ENCODE peak calls at places on chromosome 5, in seven cellular contexts. One of them, this sample, is unnamed.

GRCh38 chr5:173396311-173396993 is 68.2 kb upstream of the STC2 start:
- DNase-seq in MCF 10A: peak
- DNase-seq in CD8-positive, alpha-beta T cell: no peak
- DNase-seq in T-helper 9 cell: no peak
- DNase-seq in activated B cell treated with CpG ODN at 0.5 μM for 24 hours: no peak
- DNase-seq in NCI-H510A: no peak
- DNase-seq in coronary artery: peak
- DNase-seq in this sample: no peak

GRCh38 chr5:123571927-123572326 is 60.0 kb downstream of the CSNK1G3 start:
- DNase-seq in MCF 10A: no peak
- DNase-seq in CD8-positive, alpha-beta T cell: no peak
- DNase-seq in T-helper 9 cell: no peak
- DNase-seq in activated B cell treated with CpG ODN at 0.5 μM for 24 hours: no peak
- DNase-seq in NCI-H510A: no peak
- DNase-seq in coronary artery: no peak
- DNase-seq in this sample: no peak

GRCh38 chr5:1312206-1312605 is 17.3 kb upstream of the TERT start:
- DNase-seq in MCF 10A: no peak
- DNase-seq in CD8-positive, alpha-beta T cell: peak
- DNase-seq in T-helper 9 cell: peak
- DNase-seq in activated B cell treated with CpG ODN at 0.5 μM for 24 hours: peak
- DNase-seq in NCI-H510A: no peak
- DNase-seq in coronary artery: peak
- DNase-seq in this sample: no peak

GRCh38 chr5:179451813-179452196 is 98.5 kb upstream of the RUFY1 start:
- DNase-seq in MCF 10A: no peak
- DNase-seq in CD8-positive, alpha-beta T cell: no peak
- DNase-seq in T-helper 9 cell: no peak
- DNase-seq in activated B cell treated with CpG ODN at 0.5 μM for 24 hours: no peak
- DNase-seq in NCI-H510A: no peak
- DNase-seq in coronary artery: no peak
- DNase-seq in this sample: no peak

GRCh38 chr5:92758552-92758951 is 822.5 kb downstream of the NR2F1-AS1 start:
- DNase-seq in MCF 10A: peak
- DNase-seq in CD8-positive, alpha-beta T cell: no peak
- DNase-seq in T-helper 9 cell: no peak
- DNase-seq in activated B cell treated with CpG ODN at 0.5 μM for 24 hours: no peak
- DNase-seq in NCI-H510A: no peak
- DNase-seq in coronary artery: no peak
- DNase-seq in this sample: no peak

GRCh38 chr5:171577940-171578856 is 158.8 kb downstream of the FGF18 start:
- DNase-seq in MCF 10A: no peak
- DNase-seq in CD8-positive, alpha-beta T cell: no peak
- DNase-seq in T-helper 9 cell: no peak
- DNase-seq in activated B cell treated with CpG ODN at 0.5 μM for 24 hours: no peak
- DNase-seq in NCI-H510A: no peak
- DNase-seq in coronary artery: no peak
- DNase-seq in this sample: no peak

GRCh38 chr5:174083041-174083827 is 37.7 kb downstream of the NSG2 start:
- DNase-seq in MCF 10A: peak
- DNase-seq in CD8-positive, alpha-beta T cell: no peak
- DNase-seq in T-helper 9 cell: no peak
- DNase-seq in activated B cell treated with CpG ODN at 0.5 μM for 24 hours: no peak
- DNase-seq in NCI-H510A: peak
- DNase-seq in coronary artery: no peak
- DNase-seq in this sample: no peak

GRCh38 chr5:151772029-151772867 is 494 bp downstream of the G3BP1 start:
- DNase-seq in MCF 10A: peak
- DNase-seq in CD8-positive, alpha-beta T cell: peak
- DNase-seq in T-helper 9 cell: peak
- DNase-seq in activated B cell treated with CpG ODN at 0.5 μM for 24 hours: no peak
- DNase-seq in NCI-H510A: no peak
- DNase-seq in coronary artery: peak
- DNase-seq in this sample: peak

GRCh38 chr5:149911031-149911430 is 33.6 kb downstream of the PDE6A start:
- DNase-seq in MCF 10A: no peak
- DNase-seq in CD8-positive, alpha-beta T cell: no peak
- DNase-seq in T-helper 9 cell: no peak
- DNase-seq in activated B cell treated with CpG ODN at 0.5 μM for 24 hours: no peak
- DNase-seq in NCI-H510A: no peak
- DNase-seq in coronary artery: no peak
- DNase-seq in this sample: no peak

GRCh38 chr5:1887400-1888360 is 5.0 kb upstream of the IRX4 start:
- DNase-seq in MCF 10A: peak
- DNase-seq in CD8-positive, alpha-beta T cell: no peak
- DNase-seq in T-helper 9 cell: no peak
- DNase-seq in activated B cell treated with CpG ODN at 0.5 μM for 24 hours: no peak
- DNase-seq in NCI-H510A: no peak
- DNase-seq in coronary artery: no peak
- DNase-seq in this sample: no peak

GRCh38 chr5:45376463-45376862 is 319.7 kb downstream of the HCN1 start:
- DNase-seq in MCF 10A: no peak
- DNase-seq in CD8-positive, alpha-beta T cell: no peak
- DNase-seq in T-helper 9 cell: no peak
- DNase-seq in activated B cell treated with CpG ODN at 0.5 μM for 24 hours: no peak
- DNase-seq in NCI-H510A: no peak
- DNase-seq in coronary artery: no peak
- DNase-seq in this sample: no peak

GRCh38 chr5:61665939-61666621 is 334.0 kb downstream of the ZSWIM6 start:
- DNase-seq in MCF 10A: no peak
- DNase-seq in CD8-positive, alpha-beta T cell: no peak
- DNase-seq in T-helper 9 cell: no peak
- DNase-seq in activated B cell treated with CpG ODN at 0.5 μM for 24 hours: no peak
- DNase-seq in NCI-H510A: no peak
- DNase-seq in coronary artery: no peak
- DNase-seq in this sample: no peak

GRCh38 chr5:135578685-135579341 is at the start of gene CXCL14:
- DNase-seq in MCF 10A: peak
- DNase-seq in CD8-positive, alpha-beta T cell: no peak
- DNase-seq in T-helper 9 cell: no peak
- DNase-seq in activated B cell treated with CpG ODN at 0.5 μM for 24 hours: no peak
- DNase-seq in NCI-H510A: no peak
- DNase-seq in coronary artery: no peak
- DNase-seq in this sample: peak

This sample was measured in left lung.